ENCODE peak calls at places on chromosome 5, in eight cellular contexts. L, P, B, H, W, Z, I and F are unnamed samples.

GRCh38 chr5:139878093-139878492 is 82.5 kb downstream of the PSD2 start:
- DNase-seq in L (no peak), P (no peak), B (no peak), H (no peak), W (no peak), Z (no peak), I (no peak), F (no peak)

GRCh38 chr5:173829826-173830225 is 58.3 kb upstream of the CPEB4 start:
- DNase-seq in L (peak), P (no peak), B (no peak), H (no peak), W (no peak), Z (no peak), I (no peak), F (no peak)

GRCh38 chr5:56447232-56447631 is 214.1 kb upstream of the ANKRD55 start:
- DNase-seq in L (no peak), P (no peak), B (no peak), H (no peak), W (no peak), Z (no peak), I (no peak), F (no peak)

GRCh38 chr5:60102961-60103683 is 209.6 kb upstream of the PDE4D start:
- DNase-seq in L (peak), P (no peak), B (no peak), H (no peak), W (no peak), Z (no peak), I (no peak), F (no peak)

GRCh38 chr5:14068136-14068535 is 75.0 kb upstream of the TRIO start:
- DNase-seq in L (no peak), P (no peak), B (no peak), H (no peak), W (no peak), Z (no peak), I (no peak), F (no peak)

GRCh38 chr5:174083041-174083827 is 37.7 kb downstream of the NSG2 start:
- DNase-seq in L (no peak), P (no peak), B (no peak), H (no peak), W (no peak), Z (no peak), I (no peak), F (no peak)

GRCh38 chr5:120778491-120779293 is 314.6 kb downstream of the PRR16 start:
- DNase-seq in L (no peak), P (peak), B (no peak), H (no peak), W (no peak), Z (no peak), I (no peak), F (no peak)

GRCh38 chr5:149628221-149628620 is 46.9 kb downstream of the ARHGEF37 start:
- DNase-seq in L (no peak), P (no peak), B (no peak), H (no peak), W (no peak), Z (no peak), I (no peak), F (no peak)

GRCh38 chr5:39427225-39427624 is 2.4 kb upstream of the DAB2 start:
- DNase-seq in L (no peak), P (peak), B (no peak), H (no peak), W (no peak), Z (no peak), I (no peak), F (no peak)

GRCh38 chr5:9009931-9010652 is 535.8 kb downstream of the SEMA5A start:
- DNase-seq in L (no peak), P (peak), B (no peak), H (no peak), W (no peak), Z (no peak), I (no peak), F (no peak)

GRCh38 chr5:153654444-153654843 is 164.0 kb downstream of the GRIA1 start:
- DNase-seq in L (no peak), P (peak), B (no peak), H (no peak), W (no peak), Z (no peak), I (no peak), F (no peak)

GRCh38 chr5:39580702-39581498 is 156.1 kb upstream of the DAB2 start:
- DNase-seq in L (peak), P (peak), B (no peak), H (no peak), W (no peak), Z (no peak), I (no peak), F (no peak)

GRCh38 chr5:135251099-135251498 is 147.9 kb downstream of the MACROH2A1 start:
- DNase-seq in L (no peak), P (no peak), B (no peak), H (no peak), W (no peak), Z (no peak), I (no peak), F (no peak)

GRCh38 chr5:123937230-123937629 is 425.3 kb downstream of the CSNK1G3 start:
- DNase-seq in L (peak), P (peak), B (no peak), H (no peak), W (peak), Z (no peak), I (no peak), F (peak)

GRCh38 chr5:53343187-53343586 is 137.2 kb upstream of the FST start:
- DNase-seq in L (no peak), P (peak), B (no peak), H (no peak), W (peak), Z (no peak), I (no peak), F (no peak)

GRCh38 chr5:139919308-139919707 is 123.7 kb downstream of the PSD2 start:
- DNase-seq in L (no peak), P (no peak), B (no peak), H (no peak), W (no peak), Z (no peak), I (no peak), F (no peak)

GRCh38 chr5:78887384-78888118 is 97.6 kb downstream of the ARSB start:
- DNase-seq in L (peak), P (no peak), B (no peak), H (no peak), W (no peak), Z (no peak), I (no peak), F (no peak)

GRCh38 chr5:84564311-84564710 is 179.6 kb upstream of the EDIL3 start:
- DNase-seq in L (no peak), P (peak), B (no peak), H (no peak), W (no peak), Z (no peak), I (no peak), F (no peak)

GRCh38 chr5:149748471-149749094 is 18.5 kb downstream of the PPARGC1B start:
- DNase-seq in L (no peak), P (no peak), B (no peak), H (no peak), W (no peak), Z (no peak), I (no peak), F (no peak)

GRCh38 chr5:1239514-1240251 is 14.5 kb downstream of the SLC6A18 start:
- DNase-seq in L (no peak), P (no peak), B (no peak), H (no peak), W (no peak), Z (no peak), I (no peak), F (no peak)

GRCh38 chr5:68464424-68464823 is 248.9 kb downstream of the PIK3R1 start:
- DNase-seq in L (peak), P (no peak), B (no peak), H (no peak), W (no peak), Z (no peak), I (no peak), F (no peak)

GRCh38 chr5:16521561-16522090 is 56.0 kb upstream of the ZNF622 start:
- DNase-seq in L (no peak), P (no peak), B (no peak), H (no peak), W (no peak), Z (no peak), I (peak), F (no peak)

GRCh38 chr5:173329370-173330150 is 1.3 kb upstream of the STC2 start:
- DNase-seq in L (peak), P (no peak), B (no peak), H (no peak), W (no peak), Z (no peak), I (no peak), F (peak)

GRCh38 chr5:116740771-116741170 is 166.1 kb upstream of the SEMA6A start:
- DNase-seq in L (no peak), P (no peak), B (no peak), H (no peak), W (no peak), Z (no peak), I (no peak), F (no peak)

GRCh38 chr5:77924081-77924480 is 147.9 kb upstream of the TBCA start:
- DNase-seq in L (no peak), P (no peak), B (no peak), H (no peak), W (no peak), Z (no peak), I (no peak), F (no peak)

GRCh38 chr5:138528208-138528607 is 14.8 kb downstream of the ETF1 start:
- DNase-seq in L (no peak), P (no peak), B (no peak), H (no peak), W (no peak), Z (no peak), I (no peak), F (no peak)

GRCh38 chr5:154298060-154298459 is 107.5 kb downstream of the GALNT10 start:
- DNase-seq in L (peak), P (no peak), B (no peak), H (no peak), W (no peak), Z (no peak), I (no peak), F (no peak)

GRCh38 chr5:32508806-32509805 is 64.6 kb upstream of the ZFR start:
- DNase-seq in L (peak), P (no peak), B (no peak), H (no peak), W (no peak), Z (no peak), I (no peak), F (no peak)

GRCh38 chr5:33470544-33470943 is 29.8 kb downstream of the TARS1 start:
- DNase-seq in L (peak), P (peak), B (no peak), H (no peak), W (no peak), Z (no peak), I (no peak), F (peak)

GRCh38 chr5:148168246-148168645 is at the start of gene SPINK14:
- DNase-seq in L (no peak), P (no peak), B (no peak), H (no peak), W (no peak), Z (no peak), I (no peak), F (no peak)

GRCh38 chr5:40988761-40989510 is 79.6 kb downstream of the C7 start:
- DNase-seq in L (no peak), P (no peak), B (no peak), H (no peak), W (no peak), Z (no peak), I (no peak), F (no peak)

GRCh38 chr5:132426525-132427138 is 57.1 kb downstream of the SLC22A5 start:
- DNase-seq in L (peak), P (peak), B (peak), H (peak), W (peak), Z (peak), I (peak), F (peak)
- H3K4me3 ChIP-seq in L (peak), P (peak), B (peak), H (peak), W (no peak), Z (peak), I (no peak), F (peak)

GRCh38 chr5:107431536-107431935 is 239.2 kb downstream of the EFNA5 start:
- DNase-seq in L (no peak), P (no peak), B (no peak), H (no peak), W (no peak), Z (no peak), I (no peak), F (no peak)

GRCh38 chr5:107426209-107426608 is 244.5 kb downstream of the EFNA5 start:
- DNase-seq in L (no peak), P (no peak), B (no peak), H (no peak), W (no peak), Z (no peak), I (no peak), F (no peak)

GRCh38 chr5:107428303-107428761 is 242.4 kb downstream of the EFNA5 start:
- DNase-seq in L (no peak), P (peak), B (no peak), H (no peak), W (no peak), Z (no peak), I (no peak), F (no peak)

GRCh38 chr5:107431998-107432397 is 238.7 kb downstream of the EFNA5 start:
- DNase-seq in L (no peak), P (peak), B (no peak), H (no peak), W (no peak), Z (no peak), I (no peak), F (no peak)

GRCh38 chr5:107430077-107430625 is 240.6 kb downstream of the EFNA5 start:
- DNase-seq in L (no peak), P (peak), B (no peak), H (no peak), W (no peak), Z (no peak), I (no peak), F (no peak)
- H3K4me3 ChIP-seq in L (no peak), P (no peak), B (no peak), H (no peak), W (no peak), Z (peak), I (no peak), F (no peak)

GRCh38 chr5:43255704-43256103 is 57.5 kb downstream of the HMGCS1 start:
- DNase-seq in L (no peak), P (no peak), B (no peak), H (no peak), W (no peak), Z (no peak), I (no peak), F (no peak)
- H3K4me3 ChIP-seq in L (no peak), P (no peak), B (no peak), H (no peak), W (no peak), Z (no peak), I (no peak), F (no peak)

DNA sequence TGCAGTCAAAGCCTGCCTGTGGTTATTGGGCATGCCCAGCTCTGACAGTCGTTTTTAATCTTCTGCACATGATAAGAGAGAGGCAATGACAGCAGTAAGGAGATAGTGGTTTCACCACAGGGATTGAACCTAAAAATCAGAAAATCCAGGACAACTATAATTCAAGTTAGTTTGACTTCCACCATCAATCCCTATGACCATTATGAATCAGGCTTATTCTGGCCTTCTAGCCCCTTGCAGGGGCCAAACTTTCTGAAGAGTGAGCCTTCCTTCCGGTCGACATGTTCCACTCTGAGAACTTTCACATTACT is 782.9 kb upstream of the NUDT12 start:
- DNase-seq in L (no peak), P (no peak), B (no peak), H (no peak), W (no peak), Z (no peak), I (no peak), F (no peak)
- H3K4me3 ChIP-seq in L (no peak), P (no peak), B (no peak), H (no peak), W (no peak), Z (no peak), I (no peak), F (no peak)